ENCODE peak calls at places on chromosomes 1 and 21, in seven cellular contexts. G is uterus, A is body of pancreas, V is IMR-90, B is heart left ventricle, L is HepG2, E is breast epithelium. M is an unnamed sample. For H3K4me1, the result is how much of the 10 kb centered on the place peaks cover.

GRCh38 chr1:203291201-203292096 is 13.9 kb upstream of the BTG2 start:
- DNase-seq in E (peak), G (no peak), A (no peak), L (peak), B (no peak), V (no peak), M (no peak)

GRCh38 chr1:229186373-229187056 is 84.4 kb upstream of the RAB4A start:
- DNase-seq in A (no peak), B (no peak), L (no peak), G (no peak), E (no peak), V (no peak), M (no peak)

GRCh38 chr1:214514032-214514818 is 37.2 kb downstream of the PTPN14 start:
- DNase-seq in L (no peak), V (peak), E (no peak), B (no peak), A (no peak), G (no peak), M (peak)

GRCh38 chr1:29431138-29431537 is 194.8 kb downstream of the PTPRU start:
- DNase-seq in L (no peak), E (no peak), V (no peak), G (no peak), B (no peak), A (no peak), M (no peak)

GRCh38 chr1:6822530-6823359 is 37.5 kb downstream of the CAMTA1 start:
- DNase-seq in A (no peak), B (no peak), L (peak), E (no peak), G (no peak), V (no peak), M (no peak)

GRCh38 chr1:213292653-213293052 is 241.6 kb downstream of the RPS6KC1 start:
- DNase-seq in L (no peak), B (no peak), G (no peak), V (no peak), A (no peak), E (no peak), M (no peak)

GRCh38 chr1:82503805-82504204 is 703.1 kb downstream of the ADGRL2 start:
- DNase-seq in L (no peak), A (no peak), V (no peak), E (no peak), G (no peak), B (no peak), M (no peak)

GRCh38 chr1:201024251-201024998 is 911 bp upstream of the KIF21B start:
- DNase-seq in L (peak), E (no peak), A (no peak), G (no peak), V (no peak), B (no peak), M (no peak)

GRCh38 chr1:15158506-15159165 is 5.1 kb downstream of the TMEM51 start:
- DNase-seq in G (no peak), A (no peak), E (no peak), B (no peak), V (peak), L (peak), M (peak)

GRCh38 chr1:69739181-69739580 is 171.5 kb downstream of the LRRC7 start:
- DNase-seq in V (no peak), G (no peak), A (no peak), L (no peak), B (no peak), E (no peak), M (no peak)

GRCh38 chr1:237789619-237790018 is 101.1 kb downstream of the ZP4 start:
- DNase-seq in B (no peak), L (no peak), A (no peak), E (no peak), G (no peak), V (no peak), M (no peak)

GRCh38 chr1:209618756-209619420 is 33.3 kb downstream of the LAMB3 start:
- DNase-seq in G (no peak), B (peak), V (no peak), E (no peak), L (no peak), A (no peak), M (no peak)

GRCh38 chr21:46091631-46092025 is 6.3 kb upstream of the COL6A2 start:
- DNase-seq in A (no peak), V (peak), B (peak), G (no peak), E (peak), L (no peak), M (no peak)

GRCh38 chr1:245788269-245788668 is 633.5 kb downstream of the KIF26B start:
- DNase-seq in L (no peak), E (no peak), G (peak), A (no peak), V (peak), B (no peak), M (no peak)

GRCh38 chr1:15538750-15539149 is 12.1 kb downstream of the DNAJC16 start:
- DNase-seq in B (no peak), E (no peak), G (no peak), V (no peak), L (no peak), A (no peak), M (no peak)

GRCh38 chr1:96746440-96747223 is 25.0 kb downstream of the PTBP2 start:
- DNase-seq in E (no peak), G (no peak), V (no peak), A (no peak), B (no peak), L (no peak), M (no peak)

GRCh38 chr1:96741335-96741734 is 19.8 kb downstream of the PTBP2 start:
- DNase-seq in B (no peak), E (no peak), G (no peak), V (peak), L (no peak), A (no peak), M (no peak)
- H3K4me1 ChIP-seq in B (under half), E (under half), G (under half), V (under half), L (under half), A (under half), M (under half)

GRCh38 chr1:16918371-16918770 is 3.4 kb upstream of the CROCC start:
- DNase-seq in B (no peak), A (no peak), V (no peak), E (no peak), G (no peak), L (no peak), M (no peak)

GRCh38 chr1:16915627-16915973 is 6.1 kb upstream of the CROCC start:
- DNase-seq in A (no peak), B (no peak), E (no peak), G (no peak), L (no peak), V (no peak), M (peak)

GRCh38 chr1:16907870-16908758 is 12.3 kb downstream of the RNU1-2 start:
- DNase-seq in G (no peak), B (no peak), V (no peak), A (peak), L (no peak), E (no peak), M (no peak)

GRCh38 chr1:16913866-16914662 is 7.7 kb upstream of the CROCC start:
- DNase-seq in G (peak), E (peak), L (peak), B (peak), V (peak), A (peak), M (peak)

DNA sequence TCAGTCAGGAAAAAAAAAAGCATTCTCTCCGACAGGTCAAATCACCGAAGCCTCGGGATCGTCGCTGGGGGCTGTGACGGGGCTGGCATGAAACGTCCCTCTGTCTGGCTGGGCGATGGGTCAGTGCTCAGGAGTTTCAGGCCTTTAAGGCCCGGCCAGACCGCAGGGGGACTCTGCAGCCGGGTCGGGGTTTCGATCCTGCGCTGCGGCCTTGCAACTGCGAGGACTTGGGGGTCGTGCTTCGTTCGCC is 8.2 kb upstream of the CROCC start:
- DNase-seq in L (no peak), G (no peak), E (no peak), A (no peak), B (no peak), V (no peak), M (no peak)
- TF ChIP-seq POLR2A in L (no peak), G (no peak), E (no peak), A (no peak), B (no peak), V (no peak), M (no peak)

GRCh38 chr21:45031231-45032191 is 42.9 kb upstream of the ADARB1 start:
- DNase-seq in B (no peak), A (no peak), E (no peak), G (no peak), L (no peak), V (no peak), M (peak)
- H3K4me1 ChIP-seq in B (under half), A (under half), E (under half), G (under half), L (under half), V (under half), M (under half)

GRCh38 chr1:65572701-65573421 is 152.4 kb downstream of the LEPR start:
- DNase-seq in E (no peak), V (no peak), B (no peak), L (no peak), G (no peak), A (no peak), M (no peak)

GRCh38 chr1:65581120-65581519 is 160.7 kb downstream of the LEPR start:
- DNase-seq in A (no peak), E (no peak), V (no peak), G (no peak), B (no peak), L (peak), M (no peak)

GRCh38 chr1:65577278-65577677 is 156.8 kb downstream of the LEPR start:
- DNase-seq in G (no peak), E (no peak), V (no peak), L (no peak), B (no peak), A (no peak), M (no peak)
- TF ChIP-seq POLR2A in G (no peak), E (no peak), V (no peak), L (no peak), B (no peak), A (no peak), M (no peak)

GRCh38 chr1:208237241-208237640 is 6.9 kb downstream of the PLXNA2 start:
- DNase-seq in B (no peak), V (no peak), G (no peak), E (no peak), A (no peak), L (no peak), M (no peak)

GRCh38 chr1:208234721-208235120 is 9.5 kb downstream of the PLXNA2 start:
- DNase-seq in V (no peak), G (no peak), L (peak), E (no peak), A (no peak), B (no peak), M (no peak)

GRCh38 chr1:208235356-208235982 is 8.7 kb downstream of the PLXNA2 start:
- DNase-seq in A (no peak), E (no peak), L (no peak), V (no peak), B (no peak), G (no peak), M (no peak)

GRCh38 chr1:208233978-208234377 is 10.2 kb downstream of the PLXNA2 start:
- DNase-seq in L (no peak), V (no peak), B (no peak), A (no peak), E (no peak), G (no peak), M (no peak)

GRCh38 chr1:208235983-208236761 is 8.0 kb downstream of the PLXNA2 start:
- DNase-seq in V (peak), G (peak), E (no peak), B (peak), L (peak), A (no peak), M (peak)
- H3K4me1 ChIP-seq in V (under half), G (under half), E (under half), B (half or more), L (half or more), A (half or more), M (under half)

GRCh38 chr21:28794341-28794970 is 198.2 kb downstream of the LTN1 start:
- DNase-seq in V (no peak), B (no peak), G (no peak), E (no peak), A (no peak), L (no peak), M (no peak)

GRCh38 chr21:28801906-28802305 is 190.8 kb downstream of the LTN1 start:
- DNase-seq in B (no peak), E (no peak), L (no peak), A (no peak), G (no peak), V (peak), M (no peak)

GRCh38 chr21:28795251-28795650 is 197.4 kb downstream of the LTN1 start:
- DNase-seq in G (no peak), V (no peak), E (no peak), A (no peak), B (no peak), L (no peak), M (no peak)

GRCh38 chr21:28799926-28800325 is 192.8 kb downstream of the LTN1 start:
- DNase-seq in V (no peak), E (no peak), B (no peak), G (no peak), L (no peak), A (no peak), M (no peak)

GRCh38 chr21:28798798-28799197 is 193.9 kb downstream of the LTN1 start:
- DNase-seq in E (no peak), B (no peak), A (no peak), V (peak), G (no peak), L (no peak), M (no peak)
- TF ChIP-seq POLR2A in E (no peak), B (no peak), A (no peak), V (no peak), G (no peak), L (no peak), M (no peak)

GRCh38 chr1:21930629-21931170 is 6.4 kb downstream of the HSPG2 start:
- DNase-seq in B (no peak), G (no peak), V (no peak), A (no peak), L (no peak), E (no peak), M (no peak)

GRCh38 chr1:21929951-21930615 is 7.0 kb downstream of the HSPG2 start:
- DNase-seq in G (no peak), L (no peak), V (no peak), B (peak), A (no peak), E (no peak), M (no peak)

GRCh38 chr1:21933397-21934248 is 3.5 kb downstream of the HSPG2 start:
- DNase-seq in L (no peak), E (peak), V (no peak), A (peak), G (peak), B (peak), M (peak)

GRCh38 chr1:21932127-21932526 is 5.0 kb downstream of the HSPG2 start:
- DNase-seq in E (peak), V (peak), A (no peak), G (peak), L (no peak), B (no peak), M (no peak)

GRCh38 chr1:21931171-21932093 is 5.7 kb downstream of the HSPG2 start:
- DNase-seq in E (peak), B (peak), A (peak), G (peak), L (peak), V (peak), M (peak)
- H3K4me1 ChIP-seq in E (under half), B (half or more), A (half or more), G (under half), L (half or more), V (half or more), M (under half)

M was measured in ovary.